ENCODE peak calls at places on chromosome 6, in eight cellular contexts. One of them, this sample, is unnamed.

GRCh38 chr6:72182337-72183246 is 296.2 kb downstream of the RIMS1 start:
- DNase-seq in Kasumi-1: no peak
- DNase-seq in activated naive CD8-positive, alpha-beta T cell treated with anti-CD3 and anti-CD28 coated beads, Interleukin-2, amount 50 U/mL, for 24 hours: peak; percentile 2
- DNase-seq in EH: peak; percentile 21
- DNase-seq in GM12865: peak; percentile 24
- DNase-seq in AG10803: peak; percentile 12
- DNase-seq in neuronal stem cell: peak; percentile 58
- DNase-seq in activated T-helper 1 cell treated with Interleukin-2 at 50 U/mL for 16 hours: no peak
- DNase-seq in this sample: no peak

GRCh38 chr6:138482816-138483215 is 16.5 kb downstream of the NHSL1 start:
- DNase-seq in Kasumi-1: no peak
- DNase-seq in activated naive CD8-positive, alpha-beta T cell treated with anti-CD3 and anti-CD28 coated beads, Interleukin-2, amount 50 U/mL, for 24 hours: no peak
- DNase-seq in EH: no peak
- DNase-seq in GM12865: no peak
- DNase-seq in AG10803: no peak
- DNase-seq in neuronal stem cell: no peak
- DNase-seq in activated T-helper 1 cell treated with Interleukin-2 at 50 U/mL for 16 hours: no peak
- DNase-seq in this sample: no peak

GRCh38 chr6:49336514-49337131 is 126.4 kb downstream of the MMUT start:
- DNase-seq in Kasumi-1: peak; percentile 32
- DNase-seq in activated naive CD8-positive, alpha-beta T cell treated with anti-CD3 and anti-CD28 coated beads, Interleukin-2, amount 50 U/mL, for 24 hours: no peak
- DNase-seq in EH: peak; percentile 11
- DNase-seq in GM12865: no peak
- DNase-seq in AG10803: no peak
- DNase-seq in neuronal stem cell: no peak
- DNase-seq in activated T-helper 1 cell treated with Interleukin-2 at 50 U/mL for 16 hours: no peak
- DNase-seq in this sample: no peak

GRCh38 chr6:169391473-169392071 is 137.9 kb upstream of the THBS2 start:
- DNase-seq in Kasumi-1: no peak
- DNase-seq in activated naive CD8-positive, alpha-beta T cell treated with anti-CD3 and anti-CD28 coated beads, Interleukin-2, amount 50 U/mL, for 24 hours: no peak
- DNase-seq in EH: no peak
- DNase-seq in GM12865: no peak
- DNase-seq in AG10803: no peak
- DNase-seq in neuronal stem cell: no peak
- DNase-seq in activated T-helper 1 cell treated with Interleukin-2 at 50 U/mL for 16 hours: no peak
- DNase-seq in this sample: no peak

GRCh38 chr6:43831211-43831610 is 61.2 kb downstream of the VEGFA start:
- DNase-seq in Kasumi-1: no peak
- DNase-seq in activated naive CD8-positive, alpha-beta T cell treated with anti-CD3 and anti-CD28 coated beads, Interleukin-2, amount 50 U/mL, for 24 hours: no peak
- DNase-seq in EH: no peak
- DNase-seq in GM12865: no peak
- DNase-seq in AG10803: no peak
- DNase-seq in neuronal stem cell: no peak
- DNase-seq in activated T-helper 1 cell treated with Interleukin-2 at 50 U/mL for 16 hours: no peak
- DNase-seq in this sample: no peak

GRCh38 chr6:19789100-19789805 is 47.9 kb upstream of the ID4 start:
- DNase-seq in Kasumi-1: peak; percentile 55
- DNase-seq in activated naive CD8-positive, alpha-beta T cell treated with anti-CD3 and anti-CD28 coated beads, Interleukin-2, amount 50 U/mL, for 24 hours: no peak
- DNase-seq in EH: no peak
- DNase-seq in GM12865: no peak
- DNase-seq in AG10803: no peak
- DNase-seq in neuronal stem cell: no peak
- DNase-seq in activated T-helper 1 cell treated with Interleukin-2 at 50 U/mL for 16 hours: no peak
- DNase-seq in this sample: no peak

GRCh38 chr6:73389854-73390253 is 4.8 kb upstream of the DDX43 start:
- DNase-seq in Kasumi-1: no peak
- DNase-seq in activated naive CD8-positive, alpha-beta T cell treated with anti-CD3 and anti-CD28 coated beads, Interleukin-2, amount 50 U/mL, for 24 hours: no peak
- DNase-seq in EH: no peak
- DNase-seq in GM12865: peak; percentile 13
- DNase-seq in AG10803: no peak
- DNase-seq in neuronal stem cell: no peak
- DNase-seq in activated T-helper 1 cell treated with Interleukin-2 at 50 U/mL for 16 hours: no peak
- DNase-seq in this sample: no peak

GRCh38 chr6:110529907-110530306 is 53.5 kb upstream of the SLC22A16 start:
- DNase-seq in Kasumi-1: no peak
- DNase-seq in activated naive CD8-positive, alpha-beta T cell treated with anti-CD3 and anti-CD28 coated beads, Interleukin-2, amount 50 U/mL, for 24 hours: no peak
- DNase-seq in EH: peak; percentile 90
- DNase-seq in GM12865: no peak
- DNase-seq in AG10803: peak; percentile 34
- DNase-seq in neuronal stem cell: no peak
- DNase-seq in activated T-helper 1 cell treated with Interleukin-2 at 50 U/mL for 16 hours: no peak
- DNase-seq in this sample: no peak

GRCh38 chr6:41955412-41955811 is 13.8 kb upstream of the CCND3 start:
- DNase-seq in Kasumi-1: no peak
- DNase-seq in activated naive CD8-positive, alpha-beta T cell treated with anti-CD3 and anti-CD28 coated beads, Interleukin-2, amount 50 U/mL, for 24 hours: no peak
- DNase-seq in EH: no peak
- DNase-seq in GM12865: no peak
- DNase-seq in AG10803: no peak
- DNase-seq in neuronal stem cell: no peak
- DNase-seq in activated T-helper 1 cell treated with Interleukin-2 at 50 U/mL for 16 hours: no peak
- DNase-seq in this sample: no peak

GRCh38 chr6:106372838-106373501 is 12.5 kb downstream of the CRYBG1 start:
- DNase-seq in Kasumi-1: no peak
- DNase-seq in activated naive CD8-positive, alpha-beta T cell treated with anti-CD3 and anti-CD28 coated beads, Interleukin-2, amount 50 U/mL, for 24 hours: no peak
- DNase-seq in EH: no peak
- DNase-seq in GM12865: no peak
- DNase-seq in AG10803: no peak
- DNase-seq in neuronal stem cell: no peak
- DNase-seq in activated T-helper 1 cell treated with Interleukin-2 at 50 U/mL for 16 hours: no peak
- DNase-seq in this sample: no peak

GRCh38 chr6:20691185-20691584 is 156.9 kb downstream of the CDKAL1 start:
- DNase-seq in Kasumi-1: no peak
- DNase-seq in activated naive CD8-positive, alpha-beta T cell treated with anti-CD3 and anti-CD28 coated beads, Interleukin-2, amount 50 U/mL, for 24 hours: no peak
- DNase-seq in EH: no peak
- DNase-seq in GM12865: no peak
- DNase-seq in AG10803: no peak
- DNase-seq in neuronal stem cell: no peak
- DNase-seq in activated T-helper 1 cell treated with Interleukin-2 at 50 U/mL for 16 hours: no peak
- DNase-seq in this sample: no peak

GRCh38 chr6:158475344-158476302 is 84.3 kb upstream of the TMEM181 start:
- DNase-seq in Kasumi-1: no peak
- DNase-seq in activated naive CD8-positive, alpha-beta T cell treated with anti-CD3 and anti-CD28 coated beads, Interleukin-2, amount 50 U/mL, for 24 hours: no peak
- DNase-seq in EH: peak; percentile 90
- DNase-seq in GM12865: peak; percentile 92
- DNase-seq in AG10803: peak; percentile 75
- DNase-seq in neuronal stem cell: no peak
- DNase-seq in activated T-helper 1 cell treated with Interleukin-2 at 50 U/mL for 16 hours: no peak
- DNase-seq in this sample: no peak

GRCh38 chr6:31178143-31179041 is 7.9 kb upstream of the POU5F1 start:
- DNase-seq in Kasumi-1: no peak
- DNase-seq in activated naive CD8-positive, alpha-beta T cell treated with anti-CD3 and anti-CD28 coated beads, Interleukin-2, amount 50 U/mL, for 24 hours: no peak
- DNase-seq in EH: peak; percentile 58
- DNase-seq in GM12865: peak; percentile 64
- DNase-seq in AG10803: no peak
- DNase-seq in neuronal stem cell: no peak
- DNase-seq in activated T-helper 1 cell treated with Interleukin-2 at 50 U/mL for 16 hours: no peak
- DNase-seq in this sample: no peak

GRCh38 chr6:111521497-111522275 is 38.7 kb upstream of the REV3L start:
- DNase-seq in Kasumi-1: no peak
- DNase-seq in activated naive CD8-positive, alpha-beta T cell treated with anti-CD3 and anti-CD28 coated beads, Interleukin-2, amount 50 U/mL, for 24 hours: no peak
- DNase-seq in EH: peak; percentile 71
- DNase-seq in GM12865: no peak
- DNase-seq in AG10803: peak; percentile 56
- DNase-seq in neuronal stem cell: no peak
- DNase-seq in activated T-helper 1 cell treated with Interleukin-2 at 50 U/mL for 16 hours: no peak
- DNase-seq in this sample: no peak

GRCh38 chr6:152142116-152142515 is 334.6 kb downstream of the ESR1 start:
- DNase-seq in Kasumi-1: no peak
- DNase-seq in activated naive CD8-positive, alpha-beta T cell treated with anti-CD3 and anti-CD28 coated beads, Interleukin-2, amount 50 U/mL, for 24 hours: no peak
- DNase-seq in EH: no peak
- DNase-seq in GM12865: no peak
- DNase-seq in AG10803: peak; percentile 84
- DNase-seq in neuronal stem cell: no peak
- DNase-seq in activated T-helper 1 cell treated with Interleukin-2 at 50 U/mL for 16 hours: no peak
- DNase-seq in this sample: no peak

GRCh38 chr6:31815025-31815838 is at the start of the genes HSPA1A and HSPA1L:
- DNase-seq in Kasumi-1: peak; percentile 91
- DNase-seq in activated naive CD8-positive, alpha-beta T cell treated with anti-CD3 and anti-CD28 coated beads, Interleukin-2, amount 50 U/mL, for 24 hours: peak; percentile 72
- DNase-seq in EH: peak; percentile 98
- DNase-seq in GM12865: peak; percentile 84
- DNase-seq in AG10803: peak; percentile 96
- DNase-seq in neuronal stem cell: peak; percentile 96
- DNase-seq in activated T-helper 1 cell treated with Interleukin-2 at 50 U/mL for 16 hours: peak; percentile 45
- DNase-seq in this sample: peak; percentile 35

GRCh38 chr6:129369737-129370136 is 340.2 kb downstream of the ARHGAP18 start:
- DNase-seq in Kasumi-1: no peak
- DNase-seq in activated naive CD8-positive, alpha-beta T cell treated with anti-CD3 and anti-CD28 coated beads, Interleukin-2, amount 50 U/mL, for 24 hours: no peak
- DNase-seq in EH: no peak
- DNase-seq in GM12865: no peak
- DNase-seq in AG10803: no peak
- DNase-seq in neuronal stem cell: no peak
- DNase-seq in activated T-helper 1 cell treated with Interleukin-2 at 50 U/mL for 16 hours: no peak
- DNase-seq in this sample: no peak

GRCh38 chr6:56359201-56359899 is 112.0 kb upstream of the COL21A1 start:
- DNase-seq in Kasumi-1: peak; percentile 82
- DNase-seq in activated naive CD8-positive, alpha-beta T cell treated with anti-CD3 and anti-CD28 coated beads, Interleukin-2, amount 50 U/mL, for 24 hours: peak; percentile 56
- DNase-seq in EH: peak; percentile 78
- DNase-seq in GM12865: peak; percentile 82
- DNase-seq in AG10803: peak; percentile 72
- DNase-seq in neuronal stem cell: peak; percentile 75
- DNase-seq in activated T-helper 1 cell treated with Interleukin-2 at 50 U/mL for 16 hours: peak; percentile 5
- DNase-seq in this sample: peak; percentile 1

GRCh38 chr6:26439151-26439550 is 1.2 kb upstream of the BTN3A3 start:
- DNase-seq in Kasumi-1: no peak
- DNase-seq in activated naive CD8-positive, alpha-beta T cell treated with anti-CD3 and anti-CD28 coated beads, Interleukin-2, amount 50 U/mL, for 24 hours: no peak
- DNase-seq in EH: no peak
- DNase-seq in GM12865: no peak
- DNase-seq in AG10803: no peak
- DNase-seq in neuronal stem cell: no peak
- DNase-seq in activated T-helper 1 cell treated with Interleukin-2 at 50 U/mL for 16 hours: no peak
- DNase-seq in this sample: no peak

GRCh38 chr6:42313038-42313437 is 95.4 kb upstream of the MRPS10 start:
- DNase-seq in Kasumi-1: no peak
- DNase-seq in activated naive CD8-positive, alpha-beta T cell treated with anti-CD3 and anti-CD28 coated beads, Interleukin-2, amount 50 U/mL, for 24 hours: no peak
- DNase-seq in EH: peak; percentile 92
- DNase-seq in GM12865: no peak
- DNase-seq in AG10803: no peak
- DNase-seq in neuronal stem cell: no peak
- DNase-seq in activated T-helper 1 cell treated with Interleukin-2 at 50 U/mL for 16 hours: no peak
- DNase-seq in this sample: no peak

This sample was measured in activated naive CD4-positive, alpha-beta T cell.